ENCODE peak calls at places on chromosomes 4 and X, in ten cellular contexts. T is H7; R is Peyer's patch; A is tibial nerve; E is ascending aorta; F is effector memory CD4-positive, alpha-beta T cell; M is pancreas; S is WERI-Rb-1; N is mammary epithelial cell; O is IMR-90. Z is an unnamed sample. For H3K27me3, the result is how much of the 10 kb centered on the place peaks cover.

GRCh38 chr4:48831532-48832015 is 686 bp downstream of the OCIAD1 start:
- DNase-seq in T (no peak), R (no peak), A (no peak), E (no peak), F (no peak), M (no peak), S (no peak), N (no peak), O (peak), Z (no peak)

GRCh38 chr4:93053140-93053539 is 749.4 kb downstream of the GRID2 start:
- DNase-seq in T (no peak), R (no peak), A (no peak), E (no peak), F (no peak), M (no peak), S (no peak), N (no peak), O (no peak), Z (no peak)

GRCh38 chr4:122577808-122578781 is 42.8 kb downstream of the IL21 start:
- DNase-seq in T (peak), R (peak), A (peak), E (no peak), F (peak), M (no peak), S (peak), N (peak), O (peak), Z (no peak)

GRCh38 chr4:108449139-108449538 is 171.2 kb upstream of the RPL34 start:
- DNase-seq in T (no peak), R (no peak), A (no peak), E (no peak), F (no peak), M (no peak), S (no peak), N (no peak), O (no peak), Z (no peak)

GRCh38 chrX:39764441-39764914 is 333.3 kb downstream of the BCOR start:
- DNase-seq in T (no peak), R (no peak), A (no peak), E (no peak), F (no peak), M (no peak), S (peak), N (no peak), O (peak), Z (no peak)

GRCh38 chr4:125770814-125771398 is 456.2 kb downstream of the FAT4 start:
- DNase-seq in T (no peak), R (no peak), A (no peak), E (no peak), F (no peak), M (no peak), S (no peak), N (no peak), O (no peak), Z (no peak)

GRCh38 chrX:38275615-38276014 is 51.7 kb downstream of the RPGR start:
- DNase-seq in T (no peak), R (no peak), A (no peak), E (no peak), F (no peak), M (no peak), S (no peak), N (peak), O (peak), Z (no peak)

GRCh38 chr4:38194202-38194601 is 234.0 kb downstream of the PTTG2 start:
- DNase-seq in T (no peak), R (no peak), A (no peak), E (no peak), F (no peak), M (no peak), S (no peak), N (no peak), O (no peak), Z (no peak)

GRCh38 chrX:1537031-1537715 is at the start of gene P2RY8:
- DNase-seq in T (no peak), R (peak), A (peak), E (peak), F (peak), M (peak), S (no peak), N (peak), O (no peak), Z (peak)

GRCh38 chr4:74942918-74943253 is 10.0 kb downstream of the PARM1 start:
- DNase-seq in T (no peak), R (no peak), A (no peak), E (no peak), F (no peak), M (no peak), S (no peak), N (no peak), O (no peak), Z (no peak)

GRCh38 chr4:40718571-40718970 is 31.2 kb upstream of the NSUN7 start:
- DNase-seq in T (peak), R (peak), A (no peak), E (no peak), F (no peak), M (peak), S (peak), N (no peak), O (no peak), Z (no peak)

GRCh38 chr4:100240008-100240407 is 49.7 kb upstream of the DDIT4L start:
- DNase-seq in T (no peak), R (no peak), A (peak), E (no peak), F (no peak), M (no peak), S (no peak), N (no peak), O (no peak), Z (no peak)

DNA sequence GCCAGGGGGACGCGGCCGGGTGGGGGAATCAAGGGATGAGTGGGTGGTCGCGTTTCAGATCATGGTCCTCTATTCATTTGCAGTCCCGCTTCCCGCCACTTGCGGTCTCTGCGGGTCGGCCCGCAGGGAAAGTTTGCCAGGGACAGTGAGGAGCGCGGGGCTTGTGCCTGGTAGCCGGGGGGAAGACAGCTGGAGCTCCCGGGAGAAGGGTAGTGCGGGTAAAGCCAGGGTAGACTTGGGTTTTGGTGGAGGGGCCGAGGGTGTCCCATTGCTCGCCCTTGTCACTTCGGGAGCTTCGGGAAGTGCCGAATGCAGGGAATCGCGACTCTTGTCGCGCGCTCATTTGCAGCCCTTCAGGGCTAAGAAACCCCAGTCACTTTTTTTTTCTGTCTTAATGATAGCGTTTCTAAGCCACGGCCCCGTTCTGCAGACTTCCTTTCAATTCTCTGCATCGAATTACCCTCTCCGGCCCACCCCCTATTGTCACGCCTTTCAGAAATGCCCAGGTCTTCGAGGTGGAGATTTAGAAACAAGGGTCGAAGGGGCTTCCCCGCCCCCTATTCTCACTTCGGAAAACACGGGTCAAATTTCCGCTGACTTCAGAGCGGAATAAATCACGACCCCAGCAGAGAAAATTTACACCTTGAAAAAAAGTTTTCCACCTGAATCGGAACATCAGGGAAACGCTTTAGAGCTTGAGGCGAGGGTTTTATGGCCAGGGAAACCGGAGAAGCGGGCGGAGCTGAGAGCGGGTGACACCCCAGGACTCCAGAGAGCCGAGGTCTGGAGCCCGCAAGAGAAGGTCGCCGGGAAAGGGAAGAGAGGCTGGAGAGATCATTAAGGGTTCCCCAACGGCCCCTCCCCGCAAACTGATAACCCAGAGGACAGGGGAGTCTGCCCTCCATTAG is 1.4 kb downstream of the SHISA3 start:
- DNase-seq in T (peak), R (no peak), A (peak), E (no peak), F (no peak), M (no peak), S (peak), N (no peak), O (no peak), Z (no peak)
- H3K4me3 ChIP-seq in T (peak), R (peak), A (peak), E (peak), F (peak), M (peak), S (peak), N (no peak), O (peak), Z (no peak)

GRCh38 chr4:133151301-133151680 is 2.2 kb downstream of the PCDH10 start:
- DNase-seq in T (peak), R (no peak), A (no peak), E (no peak), F (no peak), M (no peak), S (peak), N (no peak), O (no peak), Z (no peak)

GRCh38 chr4:133152801-133153526 is 3.9 kb downstream of the PCDH10 start:
- DNase-seq in T (peak), R (no peak), A (no peak), E (no peak), F (no peak), M (no peak), S (no peak), N (no peak), O (no peak), Z (no peak)

GRCh38 chr4:133151681-133152329 is 2.7 kb downstream of the PCDH10 start:
- DNase-seq in T (peak), R (no peak), A (no peak), E (no peak), F (no peak), M (no peak), S (peak), N (no peak), O (no peak), Z (no peak)

GRCh38 chr4:133150643-133151300 is 1.7 kb downstream of the PCDH10 start:
- DNase-seq in T (peak), R (no peak), A (no peak), E (no peak), F (no peak), M (peak), S (peak), N (no peak), O (no peak), Z (no peak)

GRCh38 chr4:133152330-133152791 is 3.3 kb downstream of the PCDH10 start:
- DNase-seq in T (no peak), R (no peak), A (no peak), E (no peak), F (no peak), M (no peak), S (no peak), N (no peak), O (no peak), Z (no peak)
- H3K27me3 ChIP-seq in T (half or more), R (under half), A (under half), E (under half), F (under half), M (under half), S (under half), N (half or more), O (under half), Z (under half)

GRCh38 chrX:154444001-154444754 is at the start of gene FAM50A:
- DNase-seq in T (peak), R (peak), A (peak), E (no peak), F (peak), M (peak), S (peak), N (no peak), O (peak), Z (peak)

GRCh38 chrX:154441984-154442707 is 1.8 kb upstream of the FAM50A start:
- DNase-seq in T (no peak), R (no peak), A (no peak), E (no peak), F (no peak), M (peak), S (no peak), N (peak), O (no peak), Z (no peak)

GRCh38 chrX:154444755-154445246 is 860 bp downstream of the FAM50A start:
- DNase-seq in T (no peak), R (no peak), A (no peak), E (no peak), F (no peak), M (no peak), S (no peak), N (no peak), O (no peak), Z (no peak)

GRCh38 chrX:154441564-154441963 is 2.4 kb upstream of the FAM50A start:
- DNase-seq in T (no peak), R (no peak), A (no peak), E (no peak), F (peak), M (no peak), S (no peak), N (no peak), O (no peak), Z (no peak)

GRCh38 chrX:154443479-154443910 is 446 bp upstream of the FAM50A start:
- DNase-seq in T (no peak), R (no peak), A (no peak), E (no peak), F (no peak), M (no peak), S (no peak), N (no peak), O (no peak), Z (no peak)
- H3K4me3 ChIP-seq in T (peak), R (peak), A (peak), E (peak), F (no peak), M (peak), S (peak), N (no peak), O (peak), Z (no peak)

GRCh38 chr4:145098675-145099037 is 545 bp downstream of the ABCE1 start:
- DNase-seq in T (no peak), R (peak), A (peak), E (peak), F (peak), M (no peak), S (no peak), N (peak), O (peak), Z (peak)
- H3K27me3 ChIP-seq in T (under half), R (under half), A (under half), E (under half), F (under half), M (under half), S (under half), N (under half), O (under half), Z (under half)

GRCh38 chrX:112834016-112834855 is 6.4 kb downstream of the AMOT start:
- DNase-seq in T (no peak), R (no peak), A (no peak), E (no peak), F (no peak), M (no peak), S (no peak), N (no peak), O (peak), Z (no peak)
- H3K4me3 ChIP-seq in T (no peak), R (no peak), A (no peak), E (no peak), F (no peak), M (no peak), S (no peak), N (no peak), O (no peak), Z (no peak)

GRCh38 chr4:81214518-81215218 is 354 bp downstream of the PRKG2 start:
- DNase-seq in T (peak), R (no peak), A (no peak), E (no peak), F (no peak), M (peak), S (peak), N (peak), O (peak), Z (peak)
- H3K27me3 ChIP-seq in T (under half), R (under half), A (under half), E (under half), F (under half), M (under half), S (under half), N (under half), O (under half), Z (under half)

DNA sequence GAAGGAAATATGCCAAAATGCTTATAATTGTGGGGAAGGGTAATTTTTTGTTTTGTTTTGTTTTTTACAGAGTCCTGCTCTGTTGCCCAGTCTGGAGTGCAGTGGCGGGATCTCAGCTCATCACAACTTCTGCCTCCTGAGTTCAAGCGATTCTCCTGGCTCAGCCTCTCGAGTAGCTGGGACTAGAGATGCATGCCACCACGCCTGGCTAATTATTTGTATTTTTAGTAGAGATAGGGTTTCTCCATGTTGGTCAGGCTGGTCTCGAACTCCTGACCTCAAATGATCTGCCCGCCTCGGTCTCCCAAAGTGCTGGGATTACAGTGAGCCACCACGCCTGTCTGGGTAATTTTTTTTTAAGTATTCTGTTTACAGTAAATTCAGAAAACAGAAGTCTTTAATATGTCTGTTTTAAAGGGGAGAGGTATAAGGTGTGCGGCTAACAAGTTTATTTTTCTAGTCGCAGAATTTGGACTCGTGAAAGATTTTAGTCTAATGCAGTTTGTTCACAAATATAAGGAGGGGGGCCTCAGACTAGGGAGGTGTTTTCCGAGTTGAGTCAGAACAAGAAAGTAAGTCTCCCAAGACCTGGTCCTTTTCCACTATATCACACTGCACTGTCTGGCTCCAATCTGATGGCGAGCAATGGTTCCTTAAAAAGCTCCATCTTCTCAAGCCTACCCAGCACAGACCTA is 1.5 kb downstream of the ACSL1 start:
- DNase-seq in T (no peak), R (no peak), A (no peak), E (no peak), F (peak), M (no peak), S (no peak), N (peak), O (peak), Z (no peak)
- H3K4me3 ChIP-seq in T (no peak), R (peak), A (peak), E (peak), F (peak), M (no peak), S (no peak), N (peak), O (no peak), Z (no peak)

Z was measured in lung.